ENCODE peak calls at places on chromosomes 13 and 19, in five cellular contexts. One of them, this sample, is unnamed.
A peak's percentile ranks its signal among the peaks of the same experiment; 100 is the strongest.

GRCh38 chr19:2333027-2333806 is 4.7 kb downstream of the SPPL2B start:
- DNase-seq in IMR-90: no peak
- DNase-seq in testis: no peak
- DNase-seq in heart right ventricle: no peak
- DNase-seq in left ventricle myocardium inferior: no peak
- DNase-seq in this sample: peak; percentile 81

GRCh38 chr13:114062754-114063153 is 69.7 kb downstream of the RASA3 start:
- DNase-seq in IMR-90: no peak
- DNase-seq in testis: no peak
- DNase-seq in heart right ventricle: no peak
- DNase-seq in left ventricle myocardium inferior: no peak
- DNase-seq in this sample: peak; percentile 78

GRCh38 chr19:6533000-6533328 is 2.1 kb downstream of the TNFSF9 start:
- DNase-seq in IMR-90: no peak
- DNase-seq in testis: no peak
- DNase-seq in heart right ventricle: no peak
- DNase-seq in left ventricle myocardium inferior: no peak
- DNase-seq in this sample: no peak

GRCh38 chr13:108486096-108486495 is 143.3 kb upstream of the MYO16 start:
- DNase-seq in IMR-90: no peak
- DNase-seq in testis: no peak
- DNase-seq in heart right ventricle: no peak
- DNase-seq in left ventricle myocardium inferior: no peak
- DNase-seq in this sample: no peak

GRCh38 chr19:41616785-41617621 is 9.9 kb downstream of the CEACAM4 start:
- DNase-seq in IMR-90: peak; percentile 10
- DNase-seq in testis: no peak
- DNase-seq in heart right ventricle: no peak
- DNase-seq in left ventricle myocardium inferior: no peak
- DNase-seq in this sample: no peak

GRCh38 chr13:44230071-44230470 is 143.6 kb upstream of the SERP2 start:
- DNase-seq in IMR-90: peak; percentile 77
- DNase-seq in testis: no peak
- DNase-seq in heart right ventricle: no peak
- DNase-seq in left ventricle myocardium inferior: no peak
- DNase-seq in this sample: no peak

GRCh38 chr13:21219044-21219381 is 42.6 kb downstream of the MRPL57 start:
- DNase-seq in IMR-90: no peak
- DNase-seq in testis: no peak
- DNase-seq in heart right ventricle: no peak
- DNase-seq in left ventricle myocardium inferior: no peak
- DNase-seq in this sample: no peak

GRCh38 chr13:114112826-114113322 is 19.5 kb downstream of the RASA3 start:
- DNase-seq in IMR-90: no peak
- DNase-seq in testis: no peak
- DNase-seq in heart right ventricle: no peak
- DNase-seq in left ventricle myocardium inferior: no peak
- DNase-seq in this sample: no peak

GRCh38 chr19:51337141-51337860 is 4.6 kb downstream of the VSIG10L start:
- DNase-seq in IMR-90: no peak
- DNase-seq in testis: no peak
- DNase-seq in heart right ventricle: no peak
- DNase-seq in left ventricle myocardium inferior: no peak
- DNase-seq in this sample: peak; percentile 77

GRCh38 chr19:53531457-53531856 is 6.5 kb upstream of the ZNF331 start:
- DNase-seq in IMR-90: no peak
- DNase-seq in testis: no peak
- DNase-seq in heart right ventricle: no peak
- DNase-seq in left ventricle myocardium inferior: no peak
- DNase-seq in this sample: no peak

GRCh38 chr13:44086389-44086788 is 206.7 kb downstream of the LACC1 start:
- DNase-seq in IMR-90: no peak
- DNase-seq in testis: no peak
- DNase-seq in heart right ventricle: no peak
- DNase-seq in left ventricle myocardium inferior: no peak
- DNase-seq in this sample: no peak

GRCh38 chr13:49812806-49813205 is 20.3 kb upstream of the KPNA3 start:
- DNase-seq in IMR-90: no peak
- DNase-seq in testis: no peak
- DNase-seq in heart right ventricle: no peak
- DNase-seq in left ventricle myocardium inferior: no peak
- DNase-seq in this sample: no peak

GRCh38 chr19:19587776-19588175 is 30.7 kb downstream of the PBX4 start:
- DNase-seq in IMR-90: no peak
- DNase-seq in testis: no peak
- DNase-seq in heart right ventricle: no peak
- DNase-seq in left ventricle myocardium inferior: no peak
- DNase-seq in this sample: no peak

GRCh38 chr19:33150852-33151518 is 19.1 kb downstream of the WDR88 start:
- DNase-seq in IMR-90: no peak
- DNase-seq in testis: no peak
- DNase-seq in heart right ventricle: no peak
- DNase-seq in left ventricle myocardium inferior: no peak
- DNase-seq in this sample: no peak

GRCh38 chr13:71912524-71912923 is 45.5 kb upstream of the DACH1 start:
- DNase-seq in IMR-90: peak; percentile 1
- DNase-seq in testis: no peak
- DNase-seq in heart right ventricle: no peak
- DNase-seq in left ventricle myocardium inferior: no peak
- DNase-seq in this sample: no peak

GRCh38 chr13:29681859-29682258 is 86.4 kb upstream of the SLC7A1 start:
- DNase-seq in IMR-90: no peak
- DNase-seq in testis: no peak
- DNase-seq in heart right ventricle: no peak
- DNase-seq in left ventricle myocardium inferior: no peak
- DNase-seq in this sample: no peak

GRCh38 chr19:55408320-55408836 is 790 bp upstream of the UBE2S start:
- DNase-seq in IMR-90: no peak
- DNase-seq in testis: no peak
- DNase-seq in heart right ventricle: no peak
- DNase-seq in left ventricle myocardium inferior: no peak
- DNase-seq in this sample: no peak

GRCh38 chr13:39377699-39378098 is 225.3 kb downstream of the LHFPL6 start:
- DNase-seq in IMR-90: no peak
- DNase-seq in testis: no peak
- DNase-seq in heart right ventricle: no peak
- DNase-seq in left ventricle myocardium inferior: no peak
- DNase-seq in this sample: no peak

GRCh38 chr19:13055213-13056051 is 47.2 kb downstream of the LYL1 start:
- DNase-seq in IMR-90: peak; percentile 89
- DNase-seq in testis: peak; percentile 88
- DNase-seq in heart right ventricle: peak; percentile 78
- DNase-seq in left ventricle myocardium inferior: peak; percentile 84
- DNase-seq in this sample: peak; percentile 96

GRCh38 chr13:51935326-51936171 is 73.8 kb downstream of the CCDC70 start:
- DNase-seq in IMR-90: no peak
- DNase-seq in testis: peak; percentile 27
- DNase-seq in heart right ventricle: no peak
- DNase-seq in left ventricle myocardium inferior: no peak
- DNase-seq in this sample: no peak
- H3K4me3 ChIP-seq in IMR-90: no peak overlapping the region
- H3K4me3 ChIP-seq in testis: no peak overlapping the region
- H3K4me3 ChIP-seq in heart right ventricle: no peak overlapping the region
- H3K4me3 ChIP-seq in left ventricle myocardium inferior: no peak overlapping the region
- H3K4me3 ChIP-seq in this sample: no peak overlapping the region

DNA sequence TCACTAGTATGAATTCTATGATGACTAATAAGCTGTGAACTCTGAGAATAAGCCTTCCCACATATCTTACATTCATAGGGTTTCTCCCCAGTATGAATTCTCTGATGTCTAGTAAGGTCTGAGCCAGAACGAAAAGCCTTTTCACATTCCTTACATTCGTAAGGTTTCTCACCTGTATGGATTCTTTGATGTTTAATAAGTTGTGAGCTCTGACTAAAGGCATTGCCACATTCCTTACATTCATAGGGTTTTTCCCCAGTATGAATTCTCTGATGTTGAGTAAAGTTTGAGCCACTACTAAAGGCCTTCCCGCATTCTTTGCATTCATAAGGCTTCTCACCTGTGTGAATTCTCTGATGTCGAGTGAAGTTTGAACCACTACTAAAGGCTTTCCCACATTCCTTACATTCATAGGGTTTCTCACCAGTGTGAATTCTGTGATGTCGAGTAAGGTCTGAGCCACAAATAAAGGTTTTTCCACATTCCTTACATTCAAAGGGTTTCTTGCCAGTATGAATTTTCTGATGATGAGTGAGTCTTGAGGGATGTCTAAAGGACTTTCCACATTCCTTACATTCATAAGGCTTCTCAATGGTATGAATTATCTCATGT is 30.7 kb upstream of the ZFP82 start:
- DNase-seq in IMR-90: no peak
- DNase-seq in testis: no peak
- DNase-seq in heart right ventricle: no peak
- DNase-seq in left ventricle myocardium inferior: no peak
- DNase-seq in this sample: no peak
- H3K9me3 ChIP-seq in IMR-90: peaks cover 34% of the 10 kb centered on the region
- H3K9me3 ChIP-seq in testis: no peaks in the 10 kb centered on the region
- H3K9me3 ChIP-seq in heart right ventricle: peaks cover 100% of the 10 kb centered on the region
- H3K9me3 ChIP-seq in left ventricle myocardium inferior: peaks cover 100% of the 10 kb centered on the region
- H3K9me3 ChIP-seq in this sample: peaks cover 17% of the 10 kb centered on the region

GRCh38 chr13:24626449-24626848 is 53.8 kb upstream of the ATP12A start:
- DNase-seq in IMR-90: no peak
- DNase-seq in testis: no peak
- DNase-seq in heart right ventricle: no peak
- DNase-seq in left ventricle myocardium inferior: no peak
- DNase-seq in this sample: no peak
- H3K4me3 ChIP-seq in IMR-90: no peak overlapping the region
- H3K4me3 ChIP-seq in testis: no peak overlapping the region
- H3K4me3 ChIP-seq in heart right ventricle: no peak overlapping the region
- H3K4me3 ChIP-seq in left ventricle myocardium inferior: no peak overlapping the region
- H3K4me3 ChIP-seq in this sample: no peak overlapping the region

DNA sequence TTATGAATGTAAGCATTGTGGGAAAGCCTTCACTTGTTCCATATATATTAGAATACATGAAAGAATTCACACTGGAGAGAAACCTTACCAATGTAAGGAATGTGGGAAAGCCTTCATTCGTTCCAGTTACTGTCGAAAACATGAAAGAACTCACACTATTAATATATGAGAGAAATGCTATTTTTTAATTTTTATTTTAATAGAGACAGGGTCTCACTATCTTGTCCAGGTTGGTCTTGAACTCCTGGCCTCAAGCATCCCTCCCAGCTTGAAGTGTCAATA is 7.0 kb upstream of the ZNF440 start:
- DNase-seq in IMR-90: no peak
- DNase-seq in testis: no peak
- DNase-seq in heart right ventricle: no peak
- DNase-seq in left ventricle myocardium inferior: no peak
- DNase-seq in this sample: no peak
- H3K9me3 ChIP-seq in IMR-90: peaks cover 45% of the 10 kb centered on the region
- H3K9me3 ChIP-seq in testis: no peaks in the 10 kb centered on the region
- H3K9me3 ChIP-seq in heart right ventricle: peaks cover 64% of the 10 kb centered on the region
- H3K9me3 ChIP-seq in left ventricle myocardium inferior: peaks cover 44% of the 10 kb centered on the region
- H3K9me3 ChIP-seq in this sample: peaks cover 9% of the 10 kb centered on the region

GRCh38 chr13:107211073-107211472 is 643.1 kb upstream of the ARGLU1 start:
- DNase-seq in IMR-90: peak; percentile 97
- DNase-seq in testis: peak; percentile 88
- DNase-seq in heart right ventricle: peak; percentile 65
- DNase-seq in left ventricle myocardium inferior: peak; percentile 58
- DNase-seq in this sample: no peak
- H3K4me3 ChIP-seq in IMR-90: no peak overlapping the region
- H3K4me3 ChIP-seq in testis: no peak overlapping the region
- H3K4me3 ChIP-seq in heart right ventricle: peak overlapping the region; percentile 28
- H3K4me3 ChIP-seq in left ventricle myocardium inferior: peak overlapping the region; percentile 43
- H3K4me3 ChIP-seq in this sample: no peak overlapping the region

This sample was measured in kidney.